ENCODE peak calls at places on chromosomes 7 and 10, in four cellular contexts. W is HCT116, J is K562, E is HepG2. F is an unnamed sample.

GRCh38 chr10:75959912-75960311 is 528.5 kb downstream of the LRMDA start:
- DNase-seq in J (no peak), E (no peak), W (no peak), F (no peak)

GRCh38 chr10:69951658-69952057 is 101.0 kb upstream of the MACROH2A2 start:
- DNase-seq in J (no peak), W (no peak), E (no peak), F (no peak)

GRCh38 chr7:70614237-70614984 is 517.5 kb upstream of the GALNT17 start:
- DNase-seq in J (no peak), E (no peak), W (no peak), F (no peak)

GRCh38 chr10:132252412-132252811 is 55.3 kb downstream of the STK32C start:
- DNase-seq in E (no peak), J (peak; percentile 21), W (no peak), F (no peak)

GRCh38 chr7:65746398-65746669 is 126.5 kb upstream of the VKORC1L1 start:
- DNase-seq in W (no peak), E (no peak), J (no peak), F (no peak)

GRCh38 chr10:49273082-49273465 is 25.9 kb upstream of the C10orf71 start:
- DNase-seq in E (no peak), J (no peak), W (no peak), F (no peak)

GRCh38 chr7:87219545-87220025 is at the start of gene TMEM243:
- DNase-seq in E (peak; percentile 31), J (peak; percentile 70), W (no peak), F (no peak)

GRCh38 chr7:92765725-92766124 is 70.6 kb downstream of the CDK6 start:
- DNase-seq in W (peak; percentile 66), E (no peak), J (no peak), F (no peak)

GRCh38 chr10:79038841-79039201 is 29.9 kb upstream of the ZMIZ1 start:
- DNase-seq in J (peak; percentile 87), E (no peak), W (no peak), F (no peak)

GRCh38 chr10:17232276-17232987 is 4.4 kb downstream of the VIM start:
- DNase-seq in E (no peak), W (no peak), J (no peak), F (no peak)

GRCh38 chr7:96080021-96080420 is 241.9 kb downstream of the SLC25A13 start:
- DNase-seq in E (no peak), W (no peak), J (no peak), F (no peak)

GRCh38 chr10:129864601-129865126 is 99.4 kb downstream of the EBF3 start:
- DNase-seq in W (no peak), E (no peak), J (no peak), F (no peak)

GRCh38 chr7:28988818-28989595 is 30.9 kb upstream of the TRIL start:
- DNase-seq in E (no peak), J (no peak), W (no peak), F (no peak)

GRCh38 chr7:158649279-158649678 is 55.3 kb downstream of the NCAPG2 start:
- DNase-seq in J (no peak), W (no peak), E (peak; percentile 67), F (peak; percentile 75)

GRCh38 chr7:70446448-70447143 is 685.3 kb upstream of the GALNT17 start:
- DNase-seq in W (no peak), J (no peak), E (no peak), F (no peak)

GRCh38 chr7:139127648-139128047 is 18.1 kb upstream of the ZC3HAV1 start:
- DNase-seq in E (no peak), J (no peak), W (no peak), F (no peak)

GRCh38 chr10:32163076-32163773 is 107.0 kb upstream of the KIF5B start:
- DNase-seq in E (no peak), W (no peak), J (no peak), F (no peak)

GRCh38 chr10:132065491-132066105 is at the start of gene JAKMIP3:
- DNase-seq in W (no peak), E (peak; percentile 72), J (no peak), F (peak; percentile 4)

GRCh38 chr7:116173051-116174028 is 37.0 kb upstream of the TES start:
- DNase-seq in W (peak; percentile 55), E (peak; percentile 77), J (peak; percentile 43), F (peak; percentile 80)

GRCh38 chr7:100080895-100081534 is 508 bp downstream of the ZNF3 start:
- DNase-seq in J (peak; percentile 35), W (no peak), E (peak; percentile 77), F (no peak)

GRCh38 chr10:50622497-50623298 is 1.1 kb downstream of the SGMS1 start:
- DNase-seq in E (no peak), J (peak; percentile 46), W (no peak), F (no peak)

GRCh38 chr7:150450491-150450992 is at the start of gene GIMAP8:
- DNase-seq in W (no peak), J (no peak), E (no peak), F (no peak)

GRCh38 chr10:35413985-35414861 is 77.9 kb downstream of the CCNY start:
- DNase-seq in W (no peak), J (peak; percentile 78), E (peak; percentile 46), F (no peak)

GRCh38 chr7:78197447-78197846 is 398.9 kb downstream of the PHTF2 start:
- DNase-seq in J (no peak), E (no peak), W (no peak), F (no peak)

GRCh38 chr7:80309971-80310549 is 175.4 kb downstream of the GNAI1 start:
- DNase-seq in E (no peak), J (no peak), W (no peak), F (no peak)

GRCh38 chr10:338176-339037 is 203.2 kb downstream of the ZMYND11 start:
- DNase-seq in W (no peak), E (no peak), J (no peak), F (peak; percentile 45)

DNA sequence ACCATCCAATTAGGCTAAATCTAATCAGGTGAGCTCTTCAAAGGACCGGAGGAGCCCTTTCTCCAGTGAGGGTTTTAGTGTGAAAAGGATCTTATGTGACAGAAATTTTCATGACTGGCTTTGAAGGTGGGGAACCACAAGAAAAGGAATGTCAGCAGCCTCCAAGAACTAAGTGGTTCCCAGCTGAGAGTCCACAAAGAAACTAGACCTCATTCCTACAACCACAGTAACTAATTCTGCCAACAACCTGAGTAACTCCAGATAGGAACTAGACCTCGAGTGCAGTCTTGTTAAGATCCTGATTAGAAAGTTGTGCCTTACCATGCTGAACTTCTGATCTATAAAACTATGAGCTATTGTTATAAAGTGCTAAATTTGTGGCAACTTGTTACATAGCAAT is 51.3 kb downstream of the PCLO start:
- DNase-seq in E (no peak), J (no peak), W (no peak), F (no peak)
- TF ChIP-seq SIN3A in E (no peak), J (no peak), W (no peak), F (no peak)

GRCh38 chr10:115047705-115048104 is 45.5 kb upstream of the ATRNL1 start:
- DNase-seq in E (no peak), W (no peak), J (no peak), F (no peak)

GRCh38 chr10:115049318-115049717 is 43.8 kb upstream of the ATRNL1 start:
- DNase-seq in J (no peak), E (no peak), W (no peak), F (no peak)

GRCh38 chr10:115045516-115045915 is 47.6 kb upstream of the ATRNL1 start:
- DNase-seq in W (no peak), J (no peak), E (no peak), F (no peak)

GRCh38 chr10:115043719-115044118 is 49.4 kb upstream of the ATRNL1 start:
- DNase-seq in J (no peak), E (no peak), W (no peak), F (no peak)

GRCh38 chr10:115046686-115047244 is 46.4 kb upstream of the ATRNL1 start:
- DNase-seq in W (no peak), E (no peak), J (no peak), F (no peak)
- TF ChIP-seq TCF7L2 in W (no peak), E (no peak), J (no peak), F (no peak)

DNA sequence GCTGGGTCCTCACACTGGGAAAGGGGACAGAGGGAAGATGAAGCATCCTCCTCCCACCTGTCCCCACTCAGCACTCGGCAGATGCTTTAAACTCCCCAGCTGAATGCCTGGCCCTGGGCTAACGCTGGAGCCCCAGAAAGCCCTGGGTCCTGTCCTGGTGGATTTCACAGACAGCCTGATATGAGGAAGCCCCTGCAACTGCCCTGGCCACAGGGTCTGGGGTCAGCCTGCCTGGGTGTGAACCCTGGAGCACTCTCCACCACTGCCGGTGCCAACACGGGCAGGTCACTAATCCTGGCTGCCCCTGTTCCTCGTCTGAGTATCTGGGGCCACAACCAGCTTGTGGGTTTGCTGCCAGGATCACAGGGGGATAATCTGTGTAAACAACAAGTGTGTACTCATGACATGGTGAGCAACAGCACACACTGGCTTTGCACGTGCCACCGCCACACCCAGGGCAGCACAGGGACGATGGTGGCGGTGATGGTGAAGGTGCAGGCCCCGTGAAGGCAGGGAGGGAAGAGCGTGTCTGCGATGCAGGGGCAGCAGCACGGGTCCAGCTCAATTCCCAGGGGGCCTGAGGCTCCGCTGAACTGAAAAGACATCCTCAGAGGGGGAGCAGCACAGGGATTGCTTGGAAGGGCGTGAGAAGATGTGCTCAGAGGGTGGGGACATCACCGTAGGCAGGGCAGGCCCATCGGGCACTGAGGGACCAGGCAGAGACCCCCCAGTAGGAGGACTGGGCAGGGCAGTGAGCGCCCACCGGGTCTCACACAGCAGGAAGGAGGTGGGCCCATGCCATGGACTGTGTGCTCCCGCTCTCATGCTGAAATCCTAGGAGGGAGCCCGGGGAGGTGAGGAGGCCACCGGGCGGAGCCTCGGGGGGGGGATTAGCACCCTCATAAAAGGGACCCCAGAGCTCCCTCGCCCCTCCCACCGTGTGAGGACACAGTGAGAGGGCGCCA is 238.7 kb downstream of the MAD1L1 start:
- DNase-seq in E (no peak), W (no peak), J (no peak), F (no peak)
- TF ChIP-seq SIN3A in E (no peak), W (no peak), J (no peak), F (no peak)

GRCh38 chr7:42494722-42495121 is 257.7 kb upstream of the GLI3 start:
- DNase-seq in J (no peak), W (no peak), E (no peak), F (no peak)

GRCh38 chr7:42494199-42494710 is 257.2 kb upstream of the GLI3 start:
- DNase-seq in W (no peak), J (no peak), E (no peak), F (no peak)

GRCh38 chr7:42493436-42494198 is 256.6 kb upstream of the GLI3 start:
- DNase-seq in E (no peak), W (no peak), J (peak; percentile 47), F (no peak)

GRCh38 chr7:42492895-42493294 is 255.9 kb upstream of the GLI3 start:
- DNase-seq in W (no peak), J (no peak), E (no peak), F (no peak)

DNA sequence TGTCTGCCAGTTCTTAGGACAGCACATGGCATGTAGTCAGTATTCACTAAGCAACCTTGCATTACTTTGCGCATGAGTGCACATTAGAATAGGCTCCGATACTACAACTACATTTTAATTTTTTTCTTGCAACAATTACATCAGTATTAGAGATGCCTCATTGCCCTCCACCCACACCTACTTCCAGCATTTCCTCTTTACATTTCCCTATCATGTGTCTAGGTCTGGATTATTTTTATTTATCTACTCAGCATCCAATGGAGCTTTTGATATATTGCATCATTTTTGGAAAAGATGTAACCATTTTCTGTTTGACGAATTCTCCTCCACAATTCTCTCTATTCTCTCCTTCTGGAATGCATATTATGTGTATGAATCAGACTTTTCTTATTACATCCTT is 258.2 kb upstream of the GLI3 start:
- DNase-seq in J (no peak), E (no peak), W (no peak), F (no peak)
- TF ChIP-seq TCF7L2 in J (no peak), E (no peak), W (no peak), F (no peak)